ENCODE peak calls at places on chromosomes 3 and 15, in five cellular contexts. S is stimulated activated CD4-positive, alpha-beta T cell treated with anti-CD3 and anti-CD28 coated beads, Interleukin-12 subunit alpha, Interleukin-12 subunit beta, amount 100 ng/mL, for 4 hours; Y is CD8-positive, alpha-beta memory T cell; L is SK-N-DZ; R is NCI-H2171. X is an unnamed sample.

GRCh38 chr15:41948499-41948898 is 23.9 kb downstream of the EHD4 start:
- DNase-seq in S (no peak), R (no peak), Y (no peak), L (no peak), X (no peak)

GRCh38 chr15:101124731-101125558 is 126.9 kb downstream of the CHSY1 start:
- DNase-seq in Y (no peak), S (no peak), R (no peak), L (no peak), X (no peak)

GRCh38 chr3:57864853-57865252 is 108.7 kb downstream of the SLMAP start:
- DNase-seq in R (no peak), S (no peak), L (no peak), Y (no peak), X (no peak)

GRCh38 chr3:154548341-154548740 is 118.4 kb upstream of the GPR149 start:
- DNase-seq in S (no peak), Y (no peak), R (no peak), L (no peak), X (no peak)

GRCh38 chr15:27545494-27546255 is 553.4 kb downstream of the OCA2 start:
- DNase-seq in S (no peak), L (no peak), R (no peak), Y (no peak), X (no peak)

GRCh38 chr3:154085799-154086198 is 35.4 kb upstream of the ARHGEF26 start:
- DNase-seq in Y (no peak), R (no peak), S (no peak), L (no peak), X (no peak)

GRCh38 chr3:77699292-77699691 is 659.4 kb downstream of the ROBO2 start:
- DNase-seq in R (no peak), L (no peak), S (no peak), Y (no peak), X (no peak)

GRCh38 chr3:30702521-30703404 is 96.4 kb downstream of the TGFBR2 start:
- DNase-seq in Y (no peak), R (no peak), S (no peak), L (no peak), X (no peak)

GRCh38 chr15:80695911-80696651 is 971 bp downstream of the ABHD17C start:
- DNase-seq in S (peak), Y (peak), R (no peak), L (no peak), X (no peak)

GRCh38 chr3:11724615-11725339 is 81.1 kb upstream of the VGLL4 start:
- DNase-seq in R (no peak), Y (no peak), L (no peak), S (no peak), X (no peak)

GRCh38 chr15:36208868-36209582 is 370.4 kb upstream of the CDIN1 start:
- DNase-seq in L (no peak), Y (no peak), R (no peak), S (no peak), X (no peak)

GRCh38 chr3:115062009-115062408 is 85.1 kb downstream of the ZBTB20 start:
- DNase-seq in S (no peak), R (no peak), L (no peak), Y (no peak), X (no peak)

GRCh38 chr3:48268936-48269551 is 28.1 kb downstream of the ZNF589 start:
- DNase-seq in R (no peak), S (peak), L (no peak), Y (no peak), X (no peak)

GRCh38 chr15:96327155-96327741 is 3.3 kb upstream of the NR2F2 start:
- DNase-seq in L (peak), Y (no peak), R (peak), S (no peak), X (no peak)

GRCh38 chr15:83436513-83437158 is 10.5 kb upstream of the SH3GL3 start:
- DNase-seq in Y (no peak), S (no peak), L (peak), R (no peak), X (peak)

GRCh38 chr3:188729422-188729821 is 442.3 kb upstream of the TPRG1 start:
- DNase-seq in R (no peak), S (no peak), Y (no peak), L (no peak), X (no peak)

GRCh38 chr3:52005571-52005986 is 9.9 kb upstream of the RPL29 start:
- DNase-seq in S (no peak), R (no peak), L (peak), Y (no peak), X (peak)

GRCh38 chr3:85726241-85726640 is 767.5 kb downstream of the CADM2 start:
- DNase-seq in Y (no peak), L (no peak), R (no peak), S (no peak), X (no peak)